ENCODE peak calls at places on chromosomes 1 and 21, in nine cellular contexts. J is ELF-1, U is NCI-H1417, F is left ventricle myocardium inferior, L is GM04503, Q is SJSA1, B is retina, E is breast epithelium, A is ureter. M is an unnamed sample.

GRCh38 chr1:244053831-244054230 is 2.7 kb downstream of the ZBTB18 start:
- DNase-seq in L (no peak), Q (no peak), J (no peak), U (no peak), F (no peak), B (peak; percentile 79), E (no peak), A (peak; percentile 28), M (no peak)

GRCh38 chr1:215608646-215609045 is 41.5 kb downstream of the KCTD3 start:
- DNase-seq in U (no peak), E (no peak), L (no peak), Q (no peak), J (no peak), B (no peak), A (no peak), F (no peak), M (no peak)

GRCh38 chr21:46253610-46254124 is 25.1 kb upstream of the LSS start:
- DNase-seq in L (no peak), Q (no peak), J (no peak), E (no peak), F (no peak), A (no peak), U (no peak), B (no peak), M (peak; percentile 23)

GRCh38 chr1:93483606-93484005 is 35.7 kb downstream of the FNBP1L start:
- DNase-seq in F (no peak), Q (no peak), L (no peak), B (no peak), A (no peak), J (no peak), E (no peak), U (no peak), M (no peak)

GRCh38 chr1:221740941-221741363 is 937 bp downstream of the DUSP10 start:
- DNase-seq in Q (no peak), A (no peak), F (no peak), E (peak; percentile 52), L (no peak), B (no peak), J (peak; percentile 15), U (no peak), M (no peak)

GRCh38 chr1:94935476-94935875 is 8.6 kb upstream of the CNN3 start:
- DNase-seq in U (no peak), Q (no peak), E (no peak), B (no peak), L (no peak), J (no peak), A (no peak), F (no peak), M (no peak)

GRCh38 chr21:25939396-25939761 is 204.6 kb downstream of the GABPA start:
- DNase-seq in A (no peak), Q (no peak), L (no peak), B (no peak), J (no peak), E (no peak), F (no peak), U (no peak), M (no peak)

GRCh38 chr1:155166373-155167165 is 6.5 kb downstream of the KRTCAP2 start:
- DNase-seq in A (peak; percentile 51), U (peak; percentile 96), L (no peak), B (peak; percentile 73), E (no peak), Q (peak; percentile 44), J (peak; percentile 61), F (peak; percentile 81), M (no peak)

GRCh38 chr1:160096491-160097116 is 1.8 kb downstream of the IGSF8 start:
- DNase-seq in U (no peak), F (no peak), E (no peak), J (peak; percentile 85), L (no peak), Q (no peak), A (no peak), B (peak; percentile 20), M (no peak)

GRCh38 chr1:193060938-193061337 is 1.5 kb downstream of the RO60 start:
- DNase-seq in J (no peak), Q (no peak), E (no peak), U (no peak), A (no peak), B (no peak), L (no peak), F (no peak), M (no peak)

GRCh38 chr21:16794944-16795343 is 717.9 kb upstream of the CXADR start:
- DNase-seq in L (peak; percentile 78), Q (peak; percentile 65), A (no peak), E (no peak), F (no peak), U (no peak), B (no peak), J (peak; percentile 5), M (no peak)

GRCh38 chr1:224783006-224783651 is 146.3 kb upstream of the DNAH14 start:
- DNase-seq in L (no peak), E (no peak), B (no peak), J (no peak), F (no peak), U (peak; percentile 30), A (no peak), Q (no peak), M (no peak)

GRCh38 chr1:157360021-157360390 is 192.3 kb downstream of the FCRL5 start:
- DNase-seq in L (no peak), A (no peak), F (no peak), B (no peak), U (peak; percentile 89), E (no peak), J (no peak), Q (no peak), M (no peak)

GRCh38 chr21:37032877-37033471 is 26.5 kb downstream of the RIPPLY3 start:
- DNase-seq in A (no peak), Q (no peak), U (no peak), L (peak; percentile 25), F (no peak), B (no peak), E (no peak), J (no peak), M (no peak)